ENCODE peak calls at places on chromosomes 2 and 18, in eight cellular contexts. P, F, I, Z, H, N, L and M are unnamed samples.

GRCh38 chr2:138779451-138780440 is at the start of gene NXPH2:
- DNase-seq in P (no peak), F (no peak), I (no peak), Z (no peak), H (no peak), N (no peak), L (peak; percentile 54), M (peak; percentile 26)

GRCh38 chr2:26876260-26876659 is 28.3 kb downstream of the DPYSL5 start:
- DNase-seq in P (no peak), F (no peak), I (no peak), Z (no peak), H (no peak), N (no peak), L (no peak), M (no peak)

GRCh38 chr2:113211226-113212105 is 37.7 kb downstream of the PSD4 start:
- DNase-seq in P (no peak), F (peak; percentile 26), I (no peak), Z (peak; percentile 58), H (peak; percentile 71), N (peak; percentile 82), L (no peak), M (no peak)

GRCh38 chr2:64913357-64913869 is 75.8 kb upstream of the SLC1A4 start:
- DNase-seq in P (peak; percentile 33), F (no peak), I (no peak), Z (peak; percentile 69), H (no peak), N (peak; percentile 48), L (no peak), M (no peak)

GRCh38 chr2:85511008-85511895 is 27.7 kb upstream of the MAT2A start:
- DNase-seq in P (no peak), F (no peak), I (no peak), Z (no peak), H (peak; percentile 16), N (peak; percentile 77), L (no peak), M (no peak)

GRCh38 chr2:44178950-44179349 is 10.3 kb downstream of the PPM1B start:
- DNase-seq in P (no peak), F (no peak), I (no peak), Z (no peak), H (no peak), N (no peak), L (no peak), M (no peak)

GRCh38 chr2:239824866-239825704 is 200.1 kb downstream of the NDUFA10 start:
- DNase-seq in P (no peak), F (no peak), I (no peak), Z (no peak), H (no peak), N (no peak), L (peak; percentile 35), M (no peak)

GRCh38 chr2:162125138-162125537 is 26.9 kb downstream of the GCG start:
- DNase-seq in P (no peak), F (peak; percentile 26), I (no peak), Z (no peak), H (no peak), N (no peak), L (no peak), M (no peak)

GRCh38 chr18:42480521-42480920 is 525.5 kb downstream of the PIK3C3 start:
- DNase-seq in P (no peak), F (no peak), I (no peak), Z (no peak), H (no peak), N (no peak), L (no peak), M (no peak)

GRCh38 chr2:174491947-174492346 is 5.1 kb upstream of the GPR155 start:
- DNase-seq in P (no peak), F (no peak), I (no peak), Z (no peak), H (no peak), N (no peak), L (no peak), M (no peak)

GRCh38 chr2:25470792-25471191 is 129.1 kb upstream of the DNMT3A start:
- DNase-seq in P (no peak), F (no peak), I (no peak), Z (no peak), H (no peak), N (no peak), L (no peak), M (no peak)

GRCh38 chr2:88669371-88670214 is 21.9 kb upstream of the RPIA start:
- DNase-seq in P (peak; percentile 69), F (peak; percentile 67), I (no peak), Z (peak; percentile 26), H (peak; percentile 27), N (peak; percentile 80), L (no peak), M (no peak)

GRCh38 chr2:98383166-98383565 is 36.9 kb downstream of the CNGA3 start:
- DNase-seq in P (no peak), F (no peak), I (no peak), Z (no peak), H (no peak), N (no peak), L (no peak), M (no peak)

GRCh38 chr2:218898109-218898878 is 17.6 kb downstream of the WNT10A start:
- DNase-seq in P (peak; percentile 75), F (peak; percentile 43), I (no peak), Z (peak; percentile 71), H (peak; percentile 12), N (peak; percentile 64), L (peak; percentile 90), M (peak; percentile 81)

GRCh38 chr2:199875400-199875799 is 24.4 kb upstream of the FTCDNL1 start:
- DNase-seq in P (no peak), F (no peak), I (no peak), Z (peak; percentile 5), H (no peak), N (no peak), L (no peak), M (no peak)

GRCh38 chr2:9884436-9884835 is 41.2 kb downstream of the TAF1B start:
- DNase-seq in P (no peak), F (no peak), I (no peak), Z (no peak), H (no peak), N (no peak), L (no peak), M (no peak)

GRCh38 chr2:101305492-101306123 is 2.9 kb downstream of the RNF149 start:
- DNase-seq in P (no peak), F (peak; percentile 63), I (no peak), Z (no peak), H (peak; percentile 64), N (peak; percentile 61), L (no peak), M (no peak)

GRCh38 chr2:215870088-215870490 is 143.3 kb downstream of the MREG start:
- DNase-seq in P (no peak), F (peak; percentile 72), I (no peak), Z (peak; percentile 38), H (peak; percentile 69), N (peak; percentile 45), L (no peak), M (no peak)

GRCh38 chr2:164920430-164920829 is 34.9 kb downstream of the SLC38A11 start:
- DNase-seq in P (no peak), F (peak; percentile 89), I (no peak), Z (no peak), H (peak; percentile 86), N (peak; percentile 83), L (no peak), M (no peak)

GRCh38 chr18:66495844-66496243 is 108.0 kb downstream of the CDH19 start:
- DNase-seq in P (peak; percentile 68), F (peak; percentile 30), I (no peak), Z (peak; percentile 55), H (peak; percentile 48), N (peak; percentile 80), L (peak; percentile 82), M (peak; percentile 27)

GRCh38 chr2:218894168-218895157 is 13.8 kb downstream of the WNT10A start:
- DNase-seq in P (no peak), F (no peak), I (no peak), Z (peak; percentile 82), H (no peak), N (peak; percentile 77), L (no peak), M (no peak)

GRCh38 chr18:48302736-48303135 is 106.4 kb downstream of the ZBTB7C start:
- DNase-seq in P (no peak), F (no peak), I (no peak), Z (no peak), H (no peak), N (no peak), L (no peak), M (no peak)

GRCh38 chr2:24970483-24971299 is 1.1 kb downstream of the DNAJC27 start:
- DNase-seq in P (no peak), F (peak; percentile 46), I (no peak), Z (no peak), H (no peak), N (peak; percentile 31), L (no peak), M (no peak)

GRCh38 chr2:222671259-222672067 is at the start of gene MOGAT1:
- DNase-seq in P (peak; percentile 66), F (peak; percentile 7), I (no peak), Z (peak; percentile 53), H (peak; percentile 20), N (no peak), L (peak; percentile 57), M (no peak)

GRCh38 chr2:224449212-224450147 is 47.6 kb upstream of the FAM124B start:
- DNase-seq in P (peak; percentile 55), F (peak; percentile 35), I (no peak), Z (peak; percentile 24), H (no peak), N (peak; percentile 48), L (no peak), M (no peak)

DNA sequence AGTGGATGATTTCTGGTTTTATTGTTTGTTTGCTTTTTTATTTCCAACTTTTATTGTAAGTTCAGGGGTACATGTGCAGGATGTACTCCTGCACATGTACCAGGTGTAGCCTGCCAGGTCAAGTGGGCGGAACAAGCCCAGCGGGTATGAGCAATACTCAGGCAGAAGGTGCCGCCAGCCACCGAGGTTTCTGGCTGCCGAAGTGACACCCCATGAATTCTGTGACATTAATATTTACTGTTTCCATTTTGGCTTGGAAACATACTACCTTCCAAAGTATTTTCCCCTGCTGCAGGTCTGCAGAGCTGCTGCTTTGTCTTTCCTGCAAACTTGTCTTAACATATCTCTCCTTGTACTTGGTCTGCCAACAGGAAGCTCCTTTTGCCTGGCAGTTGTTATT is 78.5 kb downstream of the PTPN4 start:
- DNase-seq in P (no peak), F (peak; percentile 16), I (no peak), Z (no peak), H (no peak), N (no peak), L (no peak), M (no peak)
- TF ChIP-seq CTCF in P (no peak), F (no peak), I (no peak), Z (no peak), H (no peak), N (no peak), L (no peak), M (no peak)

GRCh38 chr2:68594674-68595492 is 48.5 kb upstream of the PROKR1 start:
- DNase-seq in P (peak; percentile 60), F (peak; percentile 53), I (no peak), Z (peak; percentile 33), H (peak; percentile 62), N (peak; percentile 66), L (no peak), M (no peak)
- TF ChIP-seq CTCF in P (peak; percentile 81), F (peak; percentile 89), I (peak; percentile 64), Z (peak; percentile 89), H (peak; percentile 91), N (peak; percentile 96), L (peak; percentile 55), M (peak; percentile 77)

GRCh38 chr2:111186933-111187332 is 66.2 kb downstream of the BCL2L11 start:
- DNase-seq in P (no peak), F (no peak), I (no peak), Z (no peak), H (no peak), N (no peak), L (peak; percentile 14), M (no peak)
- TF ChIP-seq CTCF in P (no peak), F (no peak), I (no peak), Z (no peak), H (no peak), N (no peak), L (no peak), M (peak; percentile 4)

GRCh38 chr18:76707534-76707933 is 114.8 kb upstream of the ZNF236 start:
- DNase-seq in P (no peak), F (no peak), I (no peak), Z (no peak), H (no peak), N (no peak), L (no peak), M (no peak)
- TF ChIP-seq CTCF in P (no peak), F (no peak), I (no peak), Z (no peak), H (no peak), N (no peak), L (no peak), M (no peak)